ENCODE peak calls at places on chromosomes 3 and 15, in four cellular contexts. One of them, this sample, is unnamed.

GRCh38 chr3:15601046-15601398 is 347 bp downstream of the HACL1 start:
- DNase-seq in Right ventricle myocardium superior: no peak
- DNase-seq in body of pancreas: no peak
- DNase-seq in 8988T: no peak
- DNase-seq in this sample: no peak

GRCh38 chr3:158728851-158729250 is 3.4 kb downstream of the RARRES1 start:
- DNase-seq in Right ventricle myocardium superior: no peak
- DNase-seq in body of pancreas: no peak
- DNase-seq in 8988T: no peak
- DNase-seq in this sample: no peak

GRCh38 chr15:78322243-78322642 is 17.9 kb upstream of the CRABP1 start:
- DNase-seq in Right ventricle myocardium superior: no peak
- DNase-seq in body of pancreas: no peak
- DNase-seq in 8988T: no peak
- DNase-seq in this sample: peak; percentile 71

GRCh38 chr3:38297947-38298711 is 16.0 kb downstream of the SLC22A14 start:
- DNase-seq in Right ventricle myocardium superior: no peak
- DNase-seq in body of pancreas: no peak
- DNase-seq in 8988T: no peak
- DNase-seq in this sample: no peak

GRCh38 chr3:14803101-14803980 is 15.4 kb upstream of the FGD5 start:
- DNase-seq in Right ventricle myocardium superior: no peak
- DNase-seq in body of pancreas: no peak
- DNase-seq in 8988T: no peak
- DNase-seq in this sample: peak; percentile 78

GRCh38 chr3:157531771-157532170 is 28.6 kb upstream of the VEPH1 start:
- DNase-seq in Right ventricle myocardium superior: no peak
- DNase-seq in body of pancreas: no peak
- DNase-seq in 8988T: no peak
- DNase-seq in this sample: no peak

GRCh38 chr15:98727115-98728040 is 79.0 kb downstream of the IGF1R start:
- DNase-seq in Right ventricle myocardium superior: peak; percentile 90
- DNase-seq in body of pancreas: peak; percentile 79
- DNase-seq in 8988T: peak; percentile 57
- DNase-seq in this sample: peak; percentile 84

GRCh38 chr15:85691350-85692240 is 103.1 kb downstream of the KLHL25 start:
- DNase-seq in Right ventricle myocardium superior: no peak
- DNase-seq in body of pancreas: no peak
- DNase-seq in 8988T: no peak
- DNase-seq in this sample: no peak

GRCh38 chr15:49902791-49903481 is 216.1 kb downstream of the ATP8B4 start:
- DNase-seq in Right ventricle myocardium superior: no peak
- DNase-seq in body of pancreas: no peak
- DNase-seq in 8988T: no peak
- DNase-seq in this sample: no peak

GRCh38 chr3:57805674-57806073 is 49.6 kb downstream of the SLMAP start:
- DNase-seq in Right ventricle myocardium superior: no peak
- DNase-seq in body of pancreas: no peak
- DNase-seq in 8988T: peak; percentile 37
- DNase-seq in this sample: peak; percentile 32

GRCh38 chr3:43071313-43071893 is 34.5 kb downstream of the POMGNT2 start:
- DNase-seq in Right ventricle myocardium superior: no peak
- DNase-seq in body of pancreas: no peak
- DNase-seq in 8988T: peak; percentile 47
- DNase-seq in this sample: no peak

GRCh38 chr3:39639344-39640236 is 169.8 kb upstream of the MYRIP start:
- DNase-seq in Right ventricle myocardium superior: no peak
- DNase-seq in body of pancreas: no peak
- DNase-seq in 8988T: peak; percentile 47
- DNase-seq in this sample: peak; percentile 96

GRCh38 chr3:107861422-107861821 is 229.4 kb downstream of the CD47 start:
- DNase-seq in Right ventricle myocardium superior: no peak
- DNase-seq in body of pancreas: no peak
- DNase-seq in 8988T: no peak
- DNase-seq in this sample: no peak

GRCh38 chr15:77528290-77528967 is 104.3 kb downstream of the LINGO1 start:
- DNase-seq in Right ventricle myocardium superior: no peak
- DNase-seq in body of pancreas: no peak
- DNase-seq in 8988T: no peak
- DNase-seq in this sample: no peak

GRCh38 chr3:55159016-55159415 is 231.2 kb upstream of the LRTM1 start:
- DNase-seq in Right ventricle myocardium superior: no peak
- DNase-seq in body of pancreas: no peak
- DNase-seq in 8988T: no peak
- DNase-seq in this sample: no peak

GRCh38 chr3:37054370-37054769 is 61.1 kb downstream of the MLH1 start:
- DNase-seq in Right ventricle myocardium superior: no peak
- DNase-seq in body of pancreas: no peak
- DNase-seq in 8988T: no peak
- DNase-seq in this sample: peak; percentile 8

GRCh38 chr3:146092230-146092629 is 68.8 kb downstream of the PLOD2 start:
- DNase-seq in Right ventricle myocardium superior: no peak
- DNase-seq in body of pancreas: no peak
- DNase-seq in 8988T: no peak
- DNase-seq in this sample: no peak